ENCODE peak calls at places on chromosomes 4 and X, in ten cellular contexts. U is NCI-H524; N is NCI-H1930; T is Right ventricle myocardium superior; E is activated CD4-positive, alpha-beta T cell treated with anti-CD3 and anti-CD28 coated beads, Interleukin-2, amount 50 U/mL, for 24 hours; B is mesenteric fat pad; Y is GM23248; S is NCI-H2171; I is CD4-positive, alpha-beta T cell; P is activated CD8-positive, alpha-beta memory T cell treated with anti-CD3 and anti-CD28 coated beads for 4 hours. H is an unnamed sample.

GRCh38 chr4:153514001-153514526 is 47.9 kb downstream of the TMEM131L start:
- DNase-seq in Y (peak), B (no peak), T (no peak), I (no peak), E (no peak), N (no peak), S (no peak), P (no peak), U (no peak), H (peak)

GRCh38 chr4:115562506-115562905 is 449.1 kb upstream of the NDST4 start:
- DNase-seq in I (no peak), P (no peak), E (no peak), Y (no peak), U (no peak), S (no peak), B (no peak), T (no peak), N (no peak), H (no peak)

GRCh38 chrX:56800801-56801200 is 71.8 kb downstream of the NBDY start:
- DNase-seq in Y (no peak), T (no peak), S (no peak), N (no peak), B (peak), I (peak), P (no peak), E (no peak), U (no peak), H (no peak)

GRCh38 chr4:139666735-139667266 is 1.2 kb downstream of the MGST2 start:
- DNase-seq in U (peak), S (peak), E (no peak), I (no peak), B (no peak), N (no peak), T (no peak), P (no peak), Y (no peak), H (peak)

GRCh38 chrX:110414679-110415439 is 56.2 kb downstream of the RTL9 start:
- DNase-seq in T (no peak), B (no peak), E (no peak), S (no peak), Y (peak), P (no peak), I (no peak), U (no peak), N (no peak), H (no peak)

GRCh38 chrX:9816094-9816700 is 30.0 kb downstream of the SHROOM2 start:
- DNase-seq in Y (no peak), B (no peak), N (no peak), I (no peak), S (no peak), U (no peak), P (no peak), E (no peak), T (no peak), H (peak)

GRCh38 chr4:183563874-183564273 is 59.0 kb downstream of the ING2 start:
- DNase-seq in B (no peak), T (no peak), N (no peak), P (no peak), Y (peak), U (no peak), I (no peak), E (no peak), S (no peak), H (no peak)

GRCh38 chr4:43242611-43243010 is 350.1 kb downstream of the GRXCR1 start:
- DNase-seq in T (no peak), B (no peak), U (no peak), N (no peak), I (no peak), Y (peak), E (no peak), S (no peak), P (no peak), H (no peak)